ENCODE peak calls at places on chromosomes 3 and 15, in seven cellular contexts. D is WTC11; Z is stimulated activated CD4-positive, alpha-beta T cell treated with anti-CD3 and anti-CD28 coated beads, Interleukin-2, amount 100 ng/mL, for 24 hours; E is stimulated activated CD8-positive, alpha-beta memory T cell treated with anti-CD3 and anti-CD28 coated beads, Interleukin-12 subunit alpha, Interleukin-12 subunit beta, amount 100 ng/mL, for 4 hours; G is NCI-H2029; T is T-cell; F is cardiac fibroblast. B is an unnamed sample.

GRCh38 chr15:61112231-61112630 is 116.9 kb downstream of the RORA start:
- DNase-seq in Z (no peak), G (no peak), D (peak), T (no peak), F (no peak), E (no peak), B (no peak)

GRCh38 chr3:88105325-88105724 is 44.4 kb upstream of the C3orf38 start:
- DNase-seq in T (no peak), E (no peak), G (no peak), D (no peak), Z (no peak), F (peak), B (no peak)

GRCh38 chr15:35549567-35549966 is 3.6 kb upstream of the DPH6 start:
- DNase-seq in F (no peak), T (no peak), G (no peak), E (no peak), Z (no peak), D (no peak), B (no peak)

GRCh38 chr3:124797426-124797945 is 67.2 kb downstream of the UMPS start:
- DNase-seq in F (no peak), D (no peak), E (no peak), Z (no peak), T (no peak), G (no peak), B (no peak)

GRCh38 chr3:129855454-129856419 is 37.8 kb downstream of the TMCC1 start:
- DNase-seq in G (no peak), Z (no peak), F (peak), T (no peak), E (no peak), D (no peak), B (peak)

GRCh38 chr15:35252351-35252865 is 167.3 kb upstream of the NANOGP8 start:
- DNase-seq in T (no peak), Z (no peak), G (no peak), F (no peak), D (no peak), E (no peak), B (no peak)

GRCh38 chr15:58535894-58536293 is 104.1 kb downstream of the LIPC start:
- DNase-seq in Z (no peak), E (no peak), G (no peak), T (no peak), D (no peak), F (no peak), B (no peak)

GRCh38 chr3:36904641-36905040 is 40.2 kb downstream of the TRANK1 start:
- DNase-seq in T (no peak), E (no peak), F (peak), G (no peak), D (peak), Z (no peak), B (peak)

GRCh38 chr3:62587579-62588031 is 214.3 kb upstream of the FEZF2 start:
- DNase-seq in G (no peak), D (no peak), E (no peak), F (peak), T (no peak), Z (no peak), B (no peak)

B was measured in NCI-H460.